ENCODE peak calls at places on chromosome 1, in seven cellular contexts. B is SHP77, G is tibial nerve, P is left cardiac atrium, S is substantia nigra, N is lower leg skin, F is NT2/D1. V is an unnamed sample.

GRCh38 chr1:54571326-54571725 is 23.3 kb downstream of the ACOT11 start:
- DNase-seq in B (no peak), G (no peak), P (no peak), S (no peak), N (no peak), F (no peak), V (no peak)

GRCh38 chr1:232142403-232143314 is 487.3 kb downstream of the SIPA1L2 start:
- DNase-seq in B (no peak), G (peak; percentile 36), P (peak; percentile 36), S (peak; percentile 2), N (peak; percentile 25), F (no peak), V (no peak)

GRCh38 chr1:13832536-13832935 is 132.5 kb downstream of the PRDM2 start:
- DNase-seq in B (no peak), G (no peak), P (no peak), S (no peak), N (no peak), F (no peak), V (no peak)

GRCh38 chr1:207944571-207944970 is 33.6 kb upstream of the CD34 start:
- DNase-seq in B (no peak), G (no peak), P (no peak), S (no peak), N (no peak), F (no peak), V (no peak)

GRCh38 chr1:28112388-28113311 is 24.2 kb upstream of the EYA3 start:
- DNase-seq in B (peak; percentile 14), G (no peak), P (peak; percentile 40), S (no peak), N (peak; percentile 47), F (no peak), V (peak; percentile 17)

GRCh38 chr1:113153116-113153803 is 80.3 kb downstream of the LRIG2 start:
- DNase-seq in B (peak; percentile 64), G (no peak), P (no peak), S (peak; percentile 6), N (no peak), F (no peak), V (no peak)

GRCh38 chr1:39395357-39395831 is 96.0 kb upstream of the BMP8A start:
- DNase-seq in B (no peak), G (no peak), P (no peak), S (no peak), N (no peak), F (no peak), V (no peak)

GRCh38 chr1:11918779-11919519 is 7.3 kb downstream of the KIAA2013 start:
- DNase-seq in B (no peak), G (no peak), P (peak; percentile 81), S (peak; percentile 52), N (peak; percentile 54), F (no peak), V (no peak)

GRCh38 chr1:203428981-203429599 is 46.5 kb upstream of the PRELP start:
- DNase-seq in B (peak; percentile 26), G (no peak), P (no peak), S (no peak), N (no peak), F (no peak), V (no peak)

GRCh38 chr1:115056395-115056798 is 26.8 kb downstream of the TSHB start:
- DNase-seq in B (no peak), G (no peak), P (no peak), S (no peak), N (no peak), F (peak; percentile 67), V (peak; percentile 30)

GRCh38 chr1:174726167-174726879 is 273.4 kb upstream of the CACYBP start:
- DNase-seq in B (peak; percentile 13), G (no peak), P (no peak), S (no peak), N (no peak), F (no peak), V (no peak)

GRCh38 chr1:179146476-179146875 is 64.6 kb downstream of the TOR3A start:
- DNase-seq in B (no peak), G (no peak), P (no peak), S (no peak), N (no peak), F (no peak), V (no peak)

GRCh38 chr1:34950428-34950827 is 21.0 kb upstream of the DLGAP3 start:
- DNase-seq in B (no peak), G (no peak), P (no peak), S (no peak), N (no peak), F (no peak), V (no peak)

GRCh38 chr1:30058966-30059365 is 664.4 kb downstream of the MATN1 start:
- DNase-seq in B (no peak), G (no peak), P (no peak), S (no peak), N (no peak), F (no peak), V (no peak)

GRCh38 chr1:218374972-218375371 is 29.8 kb downstream of the TGFB2 start:
- DNase-seq in B (no peak), G (no peak), P (no peak), S (no peak), N (no peak), F (no peak), V (no peak)

GRCh38 chr1:201665036-201665435 is 126.1 kb downstream of the NAV1 start:
- DNase-seq in B (no peak), G (no peak), P (no peak), S (peak; percentile 29), N (no peak), F (no peak), V (no peak)

V was measured in iPS DF 19.7.